ENCODE peak calls at places on chromosomes 6 and 20, in five cellular contexts. Y is ovary, F is fibroblast of lung, O is bronchial epithelial cell, S is HepG2. D is an unnamed sample.

GRCh38 chr20:8670900-8671229 is 398.0 kb upstream of the PLCB4 start:
- DNase-seq in O (no peak), S (no peak), Y (no peak), F (no peak), D (no peak)

GRCh38 chr6:36856277-36856676 is 17.0 kb upstream of the CPNE5 start:
- DNase-seq in S (no peak), Y (no peak), O (no peak), F (no peak), D (no peak)

GRCh38 chr20:45109634-45110033 is 5.3 kb downstream of the WFDC5 start:
- DNase-seq in F (no peak), O (no peak), S (peak), Y (no peak), D (no peak)

GRCh38 chr6:140237251-140237650 is 862.8 kb upstream of the CITED2 start:
- DNase-seq in S (no peak), F (no peak), O (no peak), Y (no peak), D (no peak)

GRCh38 chr6:124819340-124819739 is 142.9 kb upstream of the RNF217 start:
- DNase-seq in S (no peak), Y (no peak), O (peak), F (peak), D (no peak)

GRCh38 chr6:145569140-145569539 is 166.2 kb downstream of the EPM2A start:
- DNase-seq in S (no peak), Y (no peak), O (peak), F (peak), D (peak)

GRCh38 chr6:125913864-125914351 is 42.7 kb upstream of the HINT3 start:
- DNase-seq in Y (no peak), O (peak), S (no peak), F (peak), D (peak)

GRCh38 chr20:50423758-50424157 is 86.4 kb upstream of the PTPN1 start:
- DNase-seq in Y (no peak), O (no peak), S (no peak), F (no peak), D (no peak)

GRCh38 chr6:153012856-153013255 is 10.3 kb upstream of the MTRF1L start:
- DNase-seq in F (no peak), S (no peak), Y (no peak), O (no peak), D (no peak)

GRCh38 chr20:34970193-34971037 is 14.7 kb downstream of the MYH7B start:
- DNase-seq in S (no peak), O (no peak), F (no peak), Y (no peak), D (no peak)

GRCh38 chr6:146913842-146914562 is 290.2 kb upstream of the STXBP5 start:
- DNase-seq in S (peak), O (peak), F (peak), Y (peak), D (peak)

GRCh38 chr20:1212607-1213396 is 9.5 kb downstream of the C20orf202 start:
- DNase-seq in Y (peak), S (peak), F (peak), O (peak), D (peak)

GRCh38 chr20:11001767-11002540 is 328.2 kb upstream of the JAG1 start:
- DNase-seq in S (peak), F (peak), O (peak), Y (no peak), D (peak)

GRCh38 chr20:37408202-37408929 is 62.4 kb downstream of the SRC start:
- DNase-seq in S (no peak), O (no peak), Y (no peak), F (no peak), D (no peak)

GRCh38 chr6:131761061-131761761 is 46.6 kb upstream of the ENPP1 start:
- DNase-seq in Y (no peak), O (peak), S (no peak), F (peak), D (peak)

GRCh38 chr6:162056745-162057144 is 670.8 kb downstream of the PRKN start:
- DNase-seq in S (peak), F (peak), O (no peak), Y (no peak), D (peak)

GRCh38 chr6:53440331-53440730 is 91.6 kb upstream of the ELOVL5 start:
- DNase-seq in O (no peak), S (no peak), F (peak), Y (no peak), D (no peak)

GRCh38 chr6:44254957-44255808 is 2.1 kb downstream of the SLC35B2 start:
- DNase-seq in Y (no peak), S (no peak), O (no peak), F (no peak), D (no peak)

GRCh38 chr6:34519971-34520644 is 36.0 kb downstream of the SPDEF start:
- DNase-seq in F (no peak), Y (no peak), O (no peak), S (no peak), D (no peak)

GRCh38 chr6:168078943-168079405 is at the start of gene FRMD1:
- DNase-seq in F (no peak), S (peak), O (no peak), Y (no peak), D (no peak)

GRCh38 chr20:44532981-44533331 is 11.1 kb upstream of the SERINC3 start:
- DNase-seq in Y (no peak), S (peak), O (no peak), F (peak), D (no peak)

GRCh38 chr20:17617212-17617867 is 47.5 kb downstream of the DSTN start:
- DNase-seq in S (peak), O (no peak), F (peak), Y (peak), D (no peak)

GRCh38 chr6:116413357-116413756 is 42.6 kb downstream of the DSE start:
- DNase-seq in S (no peak), Y (no peak), F (no peak), O (no peak), D (no peak)

GRCh38 chr20:38806855-38807655 is 1.6 kb downstream of the PPP1R16B start:
- DNase-seq in S (no peak), Y (no peak), F (no peak), O (no peak), D (no peak)

GRCh38 chr6:83403191-83403590 is 27.7 kb downstream of the ME1 start:
- DNase-seq in O (no peak), Y (no peak), S (no peak), F (no peak), D (no peak)

GRCh38 chr20:25733903-25734302 is 37.2 kb upstream of the ZNF337 start:
- DNase-seq in F (no peak), O (no peak), Y (no peak), S (no peak), D (no peak)

GRCh38 chr6:155528982-155529453 is 73.4 kb upstream of the NOX3 start:
- DNase-seq in Y (no peak), O (peak), F (peak), S (peak), D (peak)

GRCh38 chr6:17998442-17998841 is 11.0 kb upstream of the KIF13A start:
- DNase-seq in F (no peak), Y (no peak), O (peak), S (peak), D (no peak)

GRCh38 chr6:134520181-134521115 is 202.5 kb upstream of the SGK1 start:
- DNase-seq in F (no peak), Y (no peak), O (peak), S (no peak), D (peak)

GRCh38 chr6:26544473-26544872 is 6.3 kb downstream of the HMGN4 start:
- DNase-seq in F (no peak), O (no peak), Y (no peak), S (peak), D (no peak)

GRCh38 chr6:6317825-6318733 is 2.4 kb downstream of the F13A1 start:
- DNase-seq in O (no peak), Y (no peak), S (no peak), F (no peak), D (no peak)

GRCh38 chr20:25584905-25585704 is at the start of gene NINL:
- DNase-seq in F (peak), Y (peak), O (no peak), S (peak), D (peak)

GRCh38 chr20:61210862-61211261 is 41.2 kb upstream of the CDH4 start:
- DNase-seq in S (no peak), Y (no peak), F (no peak), O (no peak), D (no peak)

GRCh38 chr6:72948153-72948552 is 277.1 kb downstream of the KHDC1L start:
- DNase-seq in F (peak), S (no peak), O (no peak), Y (no peak), D (no peak)

GRCh38 chr20:4483481-4483880 is 238.2 kb upstream of the PRND start:
- DNase-seq in S (no peak), Y (no peak), F (peak), O (peak), D (peak)

GRCh38 chr20:57749861-57750260 is 40.0 kb upstream of the PMEPA1 start:
- DNase-seq in F (no peak), S (no peak), O (no peak), Y (no peak), D (no peak)

GRCh38 chr20:57747889-57748456 is 38.2 kb upstream of the PMEPA1 start:
- DNase-seq in F (no peak), Y (no peak), O (no peak), S (no peak), D (no peak)

GRCh38 chr20:57746832-57747404 is 37.1 kb upstream of the PMEPA1 start:
- DNase-seq in Y (no peak), O (no peak), F (no peak), S (no peak), D (no peak)

GRCh38 chr20:57749131-57749690 is 39.4 kb upstream of the PMEPA1 start:
- DNase-seq in O (peak), S (no peak), Y (no peak), F (no peak), D (no peak)

GRCh38 chr20:57748601-57749130 is 38.9 kb upstream of the PMEPA1 start:
- DNase-seq in Y (peak), F (peak), O (peak), S (peak), D (peak)
- TF ChIP-seq CTCF in Y (no peak), F (no peak), O (no peak), S (no peak), D (no peak)

GRCh38 chr6:32436995-32437836 is 2.5 kb upstream of the HLA-DRA start:
- DNase-seq in S (no peak), O (peak), Y (no peak), F (peak), D (no peak)

GRCh38 chr6:32439139-32439538 is 548 bp upstream of the HLA-DRA start:
- DNase-seq in Y (no peak), F (no peak), S (no peak), O (no peak), D (no peak)

GRCh38 chr6:32442977-32443552 is 3.4 kb downstream of the HLA-DRA start:
- DNase-seq in Y (no peak), S (no peak), O (no peak), F (no peak), D (no peak)

GRCh38 chr6:32442243-32442667 is 2.6 kb downstream of the HLA-DRA start:
- DNase-seq in S (no peak), O (no peak), F (no peak), Y (no peak), D (no peak)

DNA sequence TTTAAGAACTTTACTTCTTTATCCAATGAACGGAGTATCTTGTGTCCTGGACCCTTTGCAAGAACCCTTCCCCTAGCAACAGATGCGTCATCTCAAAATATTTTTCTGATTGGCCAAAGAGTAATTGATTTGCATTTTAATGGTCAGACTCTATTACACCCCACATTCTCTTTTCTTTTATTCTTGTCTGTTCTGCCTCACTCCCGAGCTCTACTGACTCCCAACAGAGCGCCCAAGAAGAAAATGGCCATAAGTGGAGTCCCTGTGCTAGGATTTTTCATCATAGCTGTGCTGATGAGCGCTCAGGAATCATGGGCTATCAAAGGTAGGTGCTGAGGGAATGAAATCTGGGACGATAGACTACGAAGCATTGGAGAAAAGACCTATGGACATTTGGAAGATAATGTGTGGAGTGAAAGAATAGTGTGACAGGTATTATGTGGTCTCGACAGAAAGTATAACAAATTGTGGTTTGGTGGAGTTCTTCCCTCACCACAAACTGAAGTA is at the start of gene HLA-DRA:
- DNase-seq in F (peak), S (peak), O (peak), Y (no peak), D (peak)
- H3K4me3 ChIP-seq in F (no peak), S (no peak), O (no peak), Y (no peak), D (no peak)

GRCh38 chr6:80181352-80182081 is 75.0 kb downstream of the BCKDHB start:
- DNase-seq in S (no peak), F (peak), Y (no peak), O (peak), D (no peak)

GRCh38 chr6:80186082-80186481 is 79.6 kb downstream of the BCKDHB start:
- DNase-seq in S (no peak), F (no peak), Y (no peak), O (peak), D (no peak)

GRCh38 chr6:80185492-80185891 is 79.0 kb downstream of the BCKDHB start:
- DNase-seq in F (no peak), O (no peak), S (no peak), Y (no peak), D (no peak)

GRCh38 chr6:80182291-80182690 is 75.8 kb downstream of the BCKDHB start:
- DNase-seq in F (peak), S (no peak), O (peak), Y (no peak), D (peak)

GRCh38 chr6:80183019-80183418 is 76.5 kb downstream of the BCKDHB start:
- DNase-seq in S (no peak), Y (no peak), O (no peak), F (no peak), D (no peak)
- TF ChIP-seq CTCF in S (no peak), Y (no peak), O (no peak), F (no peak), D (no peak)

GRCh38 chr6:142844065-142844755 is 100.8 kb downstream of the HIVEP2 start:
- DNase-seq in O (no peak), F (peak), S (no peak), Y (no peak), D (peak)

GRCh38 chr6:142841915-142842314 is 103.1 kb downstream of the HIVEP2 start:
- DNase-seq in F (no peak), Y (no peak), O (no peak), S (no peak), D (no peak)

GRCh38 chr6:142845143-142845571 is 99.8 kb downstream of the HIVEP2 start:
- DNase-seq in O (no peak), S (no peak), F (peak), Y (no peak), D (peak)

GRCh38 chr6:142842423-142843261 is 102.3 kb downstream of the HIVEP2 start:
- DNase-seq in Y (no peak), S (peak), F (peak), O (peak), D (peak)

GRCh38 chr6:142843344-142843743 is 101.6 kb downstream of the HIVEP2 start:
- DNase-seq in O (no peak), Y (no peak), F (no peak), S (no peak), D (no peak)
- H3K4me3 ChIP-seq in O (no peak), Y (no peak), F (no peak), S (no peak), D (no peak)